ENCODE peak calls at places on chromosomes 1 and 21, in four cellular contexts. H is activated effector memory CD4-positive, alpha-beta T cell treated with Interleukin-2 at 50 U/mL for 16 hours; X is GM13976; O is NCI-H1436. L is an unnamed sample.

GRCh38 chr1:1346501-1346890 is 2.7 kb downstream of the DVL1 start:
- DNase-seq in O (no peak), X (no peak), H (no peak), L (no peak)

GRCh38 chr21:37862536-37862935 is 53.7 kb downstream of the KCNJ6 start:
- DNase-seq in H (no peak), O (no peak), X (peak), L (peak)

GRCh38 chr1:58251415-58252073 is 295.0 kb downstream of the OMA1 start:
- DNase-seq in X (peak), O (no peak), H (no peak), L (peak)

GRCh38 chr1:156401681-156402081 is 32.7 kb downstream of the RHBG start:
- DNase-seq in X (no peak), H (no peak), O (no peak), L (no peak)

GRCh38 chr1:176799327-176799726 is 336.4 kb downstream of the PAPPA2 start:
- DNase-seq in H (no peak), X (no peak), O (no peak), L (no peak)

GRCh38 chr1:152043870-152044269 is 7.1 kb upstream of the S100A11 start:
- DNase-seq in O (peak), X (no peak), H (no peak), L (no peak)

GRCh38 chr1:211339631-211340041 is 13.0 kb downstream of the TRAF5 start:
- DNase-seq in X (no peak), O (no peak), H (no peak), L (no peak)

GRCh38 chr1:164768045-164768402 is 209.0 kb downstream of the PBX1 start:
- DNase-seq in X (no peak), O (no peak), H (no peak), L (no peak)

GRCh38 chr21:42923553-42924432 is 1.6 kb downstream of the ERVH48-1 start:
- DNase-seq in X (peak), O (peak), H (peak), L (peak)

GRCh38 chr21:45385549-45386050 is 19.4 kb upstream of the COL18A1 start:
- DNase-seq in O (no peak), H (no peak), X (no peak), L (no peak)

GRCh38 chr1:231420299-231420958 is 1.7 kb downstream of the EGLN1 start:
- DNase-seq in X (no peak), O (no peak), H (no peak), L (no peak)

GRCh38 chr1:224784606-224785328 is 144.7 kb upstream of the DNAH14 start:
- DNase-seq in O (no peak), H (no peak), X (no peak), L (no peak)

GRCh38 chr1:233368106-233368783 is 40.7 kb downstream of the MAP3K21 start:
- DNase-seq in X (no peak), O (no peak), H (no peak), L (no peak)

GRCh38 chr1:100834779-100835645 is 59.6 kb downstream of the EXTL2 start:
- DNase-seq in X (no peak), H (no peak), O (no peak), L (no peak)

GRCh38 chr1:246160905-246161304 is 346.2 kb downstream of the SMYD3 start:
- DNase-seq in O (peak), H (no peak), X (no peak), L (no peak)

GRCh38 chr1:147129116-147129873 is 43.0 kb downstream of the PRKAB2 start:
- DNase-seq in H (no peak), X (no peak), O (no peak), L (no peak)

GRCh38 chr1:117346206-117346928 is 20.9 kb upstream of the MAN1A2 start:
- DNase-seq in H (no peak), O (no peak), X (no peak), L (no peak)

GRCh38 chr1:163095223-163095622 is 26.1 kb downstream of the RGS4 start:
- DNase-seq in X (no peak), O (no peak), H (no peak), L (no peak)

GRCh38 chr1:116504308-116505156 is 66.3 kb downstream of the CD58 start:
- DNase-seq in X (peak), H (peak), O (no peak), L (peak)

GRCh38 chr1:231776006-231776707 is 149.6 kb downstream of the DISC1 start:
- DNase-seq in X (no peak), O (no peak), H (no peak), L (no peak)

GRCh38 chr1:226549937-226550670 is 1.5 kb downstream of the STUM start:
- DNase-seq in H (no peak), O (peak), X (peak), L (peak)

GRCh38 chr1:97451422-97451821 is 469.4 kb downstream of the DPYD start:
- DNase-seq in H (no peak), O (no peak), X (no peak), L (no peak)

GRCh38 chr1:53075761-53076163 is 13.7 kb downstream of the PODN start:
- DNase-seq in O (no peak), H (no peak), X (no peak), L (no peak)

GRCh38 chr1:208256091-208256490 is 11.9 kb upstream of the PLXNA2 start:
- DNase-seq in O (no peak), H (no peak), X (no peak), L (no peak)

GRCh38 chr1:41533731-41534080 is 49.2 kb upstream of the EDN2 start:
- DNase-seq in H (no peak), X (no peak), O (no peak), L (no peak)